ENCODE peak calls at places on chromosomes 6 and 20, in six cellular contexts. R is astrocyte of the spinal cord, L is bronchial epithelial cell, K is tibial artery, W is esophagus muscularis mucosa, Y is GM23338. X is an unnamed sample.

GRCh38 chr6:35723587-35723986 is 13.2 kb upstream of the ARMC12 start:
- DNase-seq in W (no peak), R (no peak), K (no peak), L (no peak), Y (no peak), X (no peak)

GRCh38 chr6:39082310-39082709 is 32.7 kb downstream of the SAYSD1 start:
- DNase-seq in W (no peak), R (no peak), Y (peak; percentile 20), K (no peak), L (no peak), X (no peak)

GRCh38 chr6:69138893-69139494 is 503.9 kb downstream of the ADGRB3 start:
- DNase-seq in L (peak; percentile 63), W (no peak), R (peak; percentile 9), Y (peak; percentile 20), K (no peak), X (no peak)

GRCh38 chr20:38453941-38454340 is 18.7 kb upstream of the RALGAPB start:
- DNase-seq in W (no peak), R (no peak), L (peak; percentile 27), Y (no peak), K (no peak), X (peak; percentile 48)

GRCh38 chr20:56630506-56631317 is 1.6 kb downstream of the TFAP2C start:
- DNase-seq in L (no peak), W (no peak), R (peak; percentile 67), Y (peak; percentile 69), K (no peak), X (peak; percentile 26)

GRCh38 chr6:16058188-16058780 is 70.6 kb upstream of the MYLIP start:
- DNase-seq in L (no peak), W (no peak), R (no peak), K (no peak), Y (no peak), X (no peak)

GRCh38 chr6:39357998-39358686 is 35.6 kb upstream of the KCNK16 start:
- DNase-seq in R (peak; percentile 53), Y (no peak), K (no peak), W (no peak), L (peak; percentile 67), X (peak; percentile 68)

GRCh38 chr6:1380625-1381396 is 8.6 kb upstream of the FOXF2 start:
- DNase-seq in Y (no peak), W (no peak), K (no peak), L (no peak), R (no peak), X (no peak)

GRCh38 chr6:145887969-145888368 is 73.4 kb upstream of the FBXO30 start:
- DNase-seq in W (no peak), L (peak; percentile 8), R (peak; percentile 38), K (peak; percentile 23), Y (peak; percentile 12), X (peak; percentile 35)

GRCh38 chr6:125789576-125790402 is 971 bp upstream of the NCOA7 start:
- DNase-seq in K (peak; percentile 74), Y (peak; percentile 63), L (no peak), R (peak; percentile 64), W (no peak), X (no peak)

GRCh38 chr6:170209354-170210025 is 81.4 kb downstream of the DLL1 start:
- DNase-seq in W (peak; percentile 82), Y (no peak), L (no peak), R (no peak), K (peak; percentile 5), X (no peak)

GRCh38 chr6:23027281-23027680 is 457.9 kb downstream of the HDGFL1 start:
- DNase-seq in Y (no peak), R (no peak), L (peak; percentile 3), W (no peak), K (no peak), X (no peak)

GRCh38 chr6:151018035-151018434 is 152.5 kb downstream of the MTHFD1L start:
- DNase-seq in K (no peak), R (no peak), L (no peak), W (no peak), Y (no peak), X (peak; percentile 50)

GRCh38 chr6:48560408-48560807 is 449.4 kb upstream of the PTCHD4 start:
- DNase-seq in K (no peak), W (no peak), L (peak; percentile 73), Y (no peak), R (peak; percentile 40), X (peak; percentile 57)

GRCh38 chr6:121205569-121205968 is 128.7 kb downstream of the TBC1D32 start:
- DNase-seq in R (no peak), Y (no peak), K (no peak), W (no peak), L (no peak), X (no peak)

GRCh38 chr20:44597516-44597915 is 15.1 kb downstream of the PKIG start:
- DNase-seq in Y (no peak), K (peak; percentile 19), L (no peak), W (no peak), R (no peak), X (no peak)

GRCh38 chr20:37383229-37383989 is 37.5 kb downstream of the SRC start:
- DNase-seq in Y (no peak), L (peak; percentile 84), K (peak; percentile 34), R (peak; percentile 46), W (no peak), X (peak; percentile 61)

GRCh38 chr20:24873015-24873620 is 76.0 kb upstream of the CST7 start:
- DNase-seq in R (no peak), Y (no peak), W (no peak), K (no peak), L (no peak), X (no peak)

GRCh38 chr6:157034433-157035230 is 257.5 kb downstream of the ARID1B start:
- DNase-seq in R (peak; percentile 74), W (no peak), L (peak; percentile 72), Y (peak; percentile 77), K (no peak), X (peak; percentile 57)

GRCh38 chr6:167424700-167425099 is 99.8 kb downstream of the TTLL2 start:
- DNase-seq in K (no peak), W (no peak), R (no peak), Y (no peak), L (no peak), X (no peak)

GRCh38 chr20:62083312-62083711 is 17.6 kb upstream of the TAF4 start:
- DNase-seq in L (no peak), Y (no peak), W (no peak), K (no peak), R (no peak), X (no peak)

GRCh38 chr20:50488236-50488806 is 21.9 kb upstream of the PTPN1 start:
- DNase-seq in Y (no peak), W (no peak), R (no peak), K (no peak), L (no peak), X (no peak)

GRCh38 chr20:48898210-48898609 is 23.3 kb upstream of the ARFGEF2 start:
- DNase-seq in W (no peak), K (no peak), Y (no peak), R (no peak), L (peak; percentile 27), X (peak; percentile 44)

GRCh38 chr6:62797190-62797589 is 414.1 kb upstream of the FKBP1C start:
- DNase-seq in Y (no peak), K (no peak), R (no peak), L (no peak), W (no peak), X (no peak)

GRCh38 chr20:1624811-1625690 is 5.2 kb upstream of the SIRPB1 start:
- DNase-seq in Y (no peak), R (no peak), L (no peak), W (peak; percentile 66), K (no peak), X (no peak)

GRCh38 chr20:32924781-32925180 is 66.1 kb downstream of the EFCAB8 start:
- DNase-seq in L (no peak), K (no peak), W (no peak), Y (no peak), R (no peak), X (no peak)

GRCh38 chr6:118739976-118740771 is 88.8 kb upstream of the CEP85L start:
- DNase-seq in L (peak; percentile 37), R (peak; percentile 15), K (no peak), Y (no peak), W (no peak), X (no peak)

GRCh38 chr20:53037621-53038020 is 65.5 kb downstream of the TSHZ2 start:
- DNase-seq in W (peak; percentile 68), L (no peak), K (no peak), R (no peak), Y (no peak), X (no peak)

GRCh38 chr6:150627601-150628012 is 27.9 kb downstream of the PLEKHG1 start:
- DNase-seq in Y (no peak), L (peak; percentile 36), W (no peak), R (peak; percentile 19), K (no peak), X (no peak)

GRCh38 chr6:136784910-136785746 is 7.1 kb downstream of the MAP3K5 start:
- DNase-seq in W (no peak), K (peak; percentile 70), L (peak; percentile 34), R (no peak), Y (no peak), X (peak; percentile 38)

GRCh38 chr6:136790411-136791295 is 1.6 kb downstream of the MAP3K5 start:
- DNase-seq in Y (no peak), W (no peak), R (peak; percentile 30), L (no peak), K (no peak), X (no peak)

GRCh38 chr6:136786708-136787107 is 5.6 kb downstream of the MAP3K5 start:
- DNase-seq in K (no peak), W (no peak), Y (no peak), L (no peak), R (no peak), X (no peak)

GRCh38 chr6:136788069-136788902 is 4.0 kb downstream of the MAP3K5 start:
- DNase-seq in K (no peak), W (no peak), Y (no peak), R (peak; percentile 86), L (peak; percentile 83), X (peak; percentile 86)

GRCh38 chr6:136787726-136788068 is 4.6 kb downstream of the MAP3K5 start:
- DNase-seq in K (no peak), Y (no peak), R (no peak), W (no peak), L (no peak), X (no peak)
- H3K4me3 ChIP-seq in K (peak overlapping the region; percentile 87), Y (no peak overlapping the region), R (no peak overlapping the region), W (no peak overlapping the region), L (no peak overlapping the region), X (no peak overlapping the region)

GRCh38 chr20:3223937-3224680 is 14.8 kb downstream of the ITPA start:
- DNase-seq in L (no peak), K (no peak), W (no peak), Y (no peak), R (no peak), X (no peak)
- H3K4me3 ChIP-seq in L (no peak overlapping the region), K (no peak overlapping the region), W (no peak overlapping the region), Y (no peak overlapping the region), R (no peak overlapping the region), X (no peak overlapping the region)

DNA sequence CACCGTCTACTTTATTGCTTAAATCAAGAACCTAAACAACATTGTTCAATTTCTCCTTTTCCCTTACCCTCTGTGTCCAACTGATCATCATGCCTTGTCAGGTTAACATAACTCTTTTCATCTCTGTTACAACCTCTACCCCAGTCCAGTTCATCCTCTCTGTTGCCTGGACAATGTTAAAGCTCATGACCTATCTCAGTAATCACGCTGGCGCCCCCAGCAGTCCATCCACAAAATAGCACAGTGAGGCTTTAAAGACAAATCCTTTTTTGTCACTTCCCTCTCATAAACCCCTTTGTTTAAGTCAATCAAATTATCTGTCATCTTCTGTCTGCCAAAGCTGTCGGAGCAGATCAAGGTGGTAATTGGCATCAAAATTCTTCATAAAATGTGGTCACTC is 140.1 kb downstream of the QKI start:
- DNase-seq in R (peak; percentile 43), Y (peak; percentile 81), K (peak; percentile 53), W (no peak), L (peak; percentile 39), X (peak; percentile 62)
- H3K4me3 ChIP-seq in R (no peak overlapping the region), Y (no peak overlapping the region), K (no peak overlapping the region), W (no peak overlapping the region), L (no peak overlapping the region), X (no peak overlapping the region)

GRCh38 chr20:10653593-10654288 is 20.1 kb downstream of the JAG1 start:
- DNase-seq in L (no peak), W (no peak), R (peak; percentile 81), K (no peak), Y (no peak), X (peak; percentile 31)
- H3K4me3 ChIP-seq in L (no peak overlapping the region), W (peak overlapping the region; percentile 36), R (no peak overlapping the region), K (peak overlapping the region; percentile 1), Y (no peak overlapping the region), X (no peak overlapping the region)

X was measured in foreskin fibroblast.